ENCODE peak calls at places on chromosome 14, in nine cellular contexts. Q, A, D, U, M, H, T, P and B are unnamed samples.

GRCh38 chr14:61146896-61147295 is 134.2 kb downstream of the TMEM30B start:
- DNase-seq in Q (no peak), A (no peak), D (no peak), U (no peak), M (no peak), H (no peak), T (no peak), P (no peak), B (no peak)

GRCh38 chr14:37588667-37588955 is 6.4 kb downstream of the FOXA1 start:
- DNase-seq in Q (no peak), A (no peak), D (no peak), U (no peak), M (no peak), H (no peak), T (no peak), P (no peak), B (no peak)

GRCh38 chr14:73173092-73173735 is 36.9 kb downstream of the PSEN1 start:
- DNase-seq in Q (peak; percentile 56), A (no peak), D (peak; percentile 57), U (peak; percentile 74), M (peak; percentile 41), H (peak; percentile 79), T (no peak), P (peak; percentile 85), B (peak; percentile 59)

GRCh38 chr14:102500190-102500661 is 9.3 kb downstream of the ANKRD9 start:
- DNase-seq in Q (peak; percentile 82), A (no peak), D (no peak), U (peak; percentile 94), M (no peak), H (peak; percentile 60), T (no peak), P (peak; percentile 97), B (peak; percentile 60)

GRCh38 chr14:81062816-81063215 is 107.4 kb downstream of the TSHR start:
- DNase-seq in Q (peak; percentile 2), A (no peak), D (no peak), U (peak; percentile 2), M (no peak), H (no peak), T (no peak), P (peak; percentile 5), B (peak; percentile 44)

GRCh38 chr14:29941401-29941800 is 13.8 kb upstream of the PRKD1 start:
- DNase-seq in Q (no peak), A (no peak), D (no peak), U (no peak), M (no peak), H (no peak), T (no peak), P (no peak), B (no peak)

GRCh38 chr14:25110101-25110500 is 60.2 kb upstream of the STXBP6 start:
- DNase-seq in Q (peak; percentile 59), A (no peak), D (no peak), U (peak; percentile 6), M (no peak), H (no peak), T (no peak), P (no peak), B (no peak)

GRCh38 chr14:101600336-101600890 is 39.1 kb downstream of the DIO3 start:
- DNase-seq in Q (no peak), A (no peak), D (no peak), U (no peak), M (no peak), H (no peak), T (no peak), P (no peak), B (no peak)

GRCh38 chr14:100293497-100294212 is 12.6 kb downstream of the SLC25A29 start:
- DNase-seq in Q (no peak), A (no peak), D (no peak), U (peak; percentile 49), M (peak; percentile 15), H (no peak), T (no peak), P (no peak), B (no peak)

GRCh38 chr14:64704743-64705405 is 650 bp downstream of the PLEKHG3 start:
- DNase-seq in Q (peak; percentile 42), A (peak; percentile 62), D (no peak), U (no peak), M (peak; percentile 22), H (no peak), T (no peak), P (no peak), B (no peak)

GRCh38 chr14:91036741-91037469 is 23.5 kb downstream of the RPS6KA5 start:
- DNase-seq in Q (no peak), A (no peak), D (no peak), U (peak; percentile 61), M (no peak), H (no peak), T (no peak), P (no peak), B (no peak)

GRCh38 chr14:37090026-37090425 is 82.4 kb downstream of the SLC25A21 start:
- DNase-seq in Q (peak; percentile 31), A (no peak), D (peak; percentile 10), U (no peak), M (no peak), H (no peak), T (no peak), P (no peak), B (no peak)

GRCh38 chr14:65170768-65171251 is 68.5 kb upstream of the MAX start:
- DNase-seq in Q (peak; percentile 88), A (no peak), D (peak; percentile 59), U (peak; percentile 81), M (peak; percentile 35), H (peak; percentile 75), T (no peak), P (peak; percentile 86), B (peak; percentile 33)

GRCh38 chr14:77181603-77182437 is at the start of gene TMEM63C:
- DNase-seq in Q (no peak), A (no peak), D (no peak), U (no peak), M (peak; percentile 50), H (no peak), T (no peak), P (peak; percentile 28), B (peak; percentile 16)